ENCODE peak calls at places on chromosomes 12 and 14, in nine cellular contexts. One of them, this sample, is unnamed.

GRCh38 chr12:3230758-3231375 is 153.7 kb downstream of the TSPAN9 start:
- DNase-seq in upper lobe of left lung: no peak
- DNase-seq in A549: no peak
- DNase-seq in sigmoid colon: no peak
- DNase-seq in stomach: no peak
- DNase-seq in K562: no peak
- DNase-seq in GM12878: no peak
- DNase-seq in H1: no peak
- DNase-seq in suprapubic skin: no peak
- DNase-seq in this sample: no peak

GRCh38 chr14:31068235-31068634 is 42.1 kb upstream of the STRN3 start:
- DNase-seq in upper lobe of left lung: no peak
- DNase-seq in A549: no peak
- DNase-seq in sigmoid colon: no peak
- DNase-seq in stomach: no peak
- DNase-seq in K562: no peak
- DNase-seq in GM12878: no peak
- DNase-seq in H1: no peak
- DNase-seq in suprapubic skin: no peak
- DNase-seq in this sample: no peak

GRCh38 chr12:120190985-120191480 is 3.5 kb downstream of the GCN1 start:
- DNase-seq in upper lobe of left lung: no peak
- DNase-seq in A549: no peak
- DNase-seq in sigmoid colon: no peak
- DNase-seq in stomach: no peak
- DNase-seq in K562: no peak
- DNase-seq in GM12878: no peak
- DNase-seq in H1: no peak
- DNase-seq in suprapubic skin: no peak
- DNase-seq in this sample: no peak

GRCh38 chr14:28565345-28565744 is 201.2 kb upstream of the FOXG1 start:
- DNase-seq in upper lobe of left lung: no peak
- DNase-seq in A549: no peak
- DNase-seq in sigmoid colon: no peak
- DNase-seq in stomach: no peak
- DNase-seq in K562: no peak
- DNase-seq in GM12878: no peak
- DNase-seq in H1: no peak
- DNase-seq in suprapubic skin: no peak
- DNase-seq in this sample: no peak

GRCh38 chr14:26199599-26200370 is 398.0 kb downstream of the NOVA1 start:
- DNase-seq in upper lobe of left lung: no peak
- DNase-seq in A549: no peak
- DNase-seq in sigmoid colon: no peak
- DNase-seq in stomach: no peak
- DNase-seq in K562: no peak
- DNase-seq in GM12878: no peak
- DNase-seq in H1: no peak
- DNase-seq in suprapubic skin: no peak
- DNase-seq in this sample: no peak

GRCh38 chr14:92224348-92224954 is 98.5 kb upstream of the SLC24A4 start:
- DNase-seq in upper lobe of left lung: no peak
- DNase-seq in A549: peak
- DNase-seq in sigmoid colon: no peak
- DNase-seq in stomach: no peak
- DNase-seq in K562: peak
- DNase-seq in GM12878: no peak
- DNase-seq in H1: no peak
- DNase-seq in suprapubic skin: no peak
- DNase-seq in this sample: no peak

GRCh38 chr12:109968032-109968420 is 28.1 kb downstream of the GIT2 start:
- DNase-seq in upper lobe of left lung: no peak
- DNase-seq in A549: no peak
- DNase-seq in sigmoid colon: no peak
- DNase-seq in stomach: no peak
- DNase-seq in K562: no peak
- DNase-seq in GM12878: no peak
- DNase-seq in H1: no peak
- DNase-seq in suprapubic skin: no peak
- DNase-seq in this sample: no peak

GRCh38 chr14:100416921-100417451 is 93.8 kb downstream of the SLC25A47 start:
- DNase-seq in upper lobe of left lung: no peak
- DNase-seq in A549: peak
- DNase-seq in sigmoid colon: no peak
- DNase-seq in stomach: no peak
- DNase-seq in K562: no peak
- DNase-seq in GM12878: no peak
- DNase-seq in H1: no peak
- DNase-seq in suprapubic skin: no peak
- DNase-seq in this sample: no peak

GRCh38 chr12:24889403-24889802 is 59.5 kb downstream of the BCAT1 start:
- DNase-seq in upper lobe of left lung: no peak
- DNase-seq in A549: no peak
- DNase-seq in sigmoid colon: no peak
- DNase-seq in stomach: no peak
- DNase-seq in K562: no peak
- DNase-seq in GM12878: no peak
- DNase-seq in H1: no peak
- DNase-seq in suprapubic skin: no peak
- DNase-seq in this sample: no peak

GRCh38 chr12:80041691-80042090 is 57.6 kb upstream of the OTOGL start:
- DNase-seq in upper lobe of left lung: no peak
- DNase-seq in A549: no peak
- DNase-seq in sigmoid colon: no peak
- DNase-seq in stomach: no peak
- DNase-seq in K562: no peak
- DNase-seq in GM12878: no peak
- DNase-seq in H1: no peak
- DNase-seq in suprapubic skin: no peak
- DNase-seq in this sample: no peak

GRCh38 chr12:2395352-2395977 is 342.7 kb downstream of the CACNA1C start:
- DNase-seq in upper lobe of left lung: no peak
- DNase-seq in A549: peak
- DNase-seq in sigmoid colon: no peak
- DNase-seq in stomach: peak
- DNase-seq in K562: peak
- DNase-seq in GM12878: no peak
- DNase-seq in H1: peak
- DNase-seq in suprapubic skin: no peak
- DNase-seq in this sample: no peak

DNA sequence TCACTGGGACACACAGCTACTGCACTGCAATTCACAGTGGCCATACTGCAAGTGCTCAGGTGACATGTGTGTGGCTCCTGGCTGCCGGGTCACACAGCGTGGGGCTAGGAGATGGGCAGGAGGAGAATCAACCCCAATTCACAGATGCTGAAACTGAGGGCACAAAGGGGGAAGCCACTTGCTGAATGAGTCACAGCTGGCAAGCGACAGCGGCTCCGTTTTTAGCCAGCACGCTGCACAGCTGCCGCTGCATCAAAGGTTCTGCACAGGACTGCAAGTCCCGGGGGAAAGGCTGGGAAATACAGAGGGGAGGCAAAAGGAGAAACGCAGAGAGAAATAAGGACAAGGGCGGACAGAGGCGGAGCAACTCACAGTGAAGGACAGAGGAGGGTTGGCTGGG is 57.9 kb downstream of the KDM2B start:
- DNase-seq in upper lobe of left lung: no peak
- DNase-seq in A549: no peak
- DNase-seq in sigmoid colon: no peak
- DNase-seq in stomach: no peak
- DNase-seq in K562: no peak
- DNase-seq in GM12878: peak
- DNase-seq in H1: no peak
- DNase-seq in suprapubic skin: no peak
- DNase-seq in this sample: no peak
- TF ChIP-seq EP300 in upper lobe of left lung: no peak
- TF ChIP-seq EP300 in A549: no peak
- TF ChIP-seq EP300 in sigmoid colon: no peak
- TF ChIP-seq EP300 in stomach: no peak
- TF ChIP-seq EP300 in K562: no peak
- TF ChIP-seq EP300 in GM12878: peak
- TF ChIP-seq EP300 in H1: no peak
- TF ChIP-seq EP300 in suprapubic skin: no peak
- TF ChIP-seq EP300 in this sample: no peak

GRCh38 chr14:106317593-106317992 is 791.2 kb downstream of the TMEM121 start:
- DNase-seq in upper lobe of left lung: no peak
- DNase-seq in A549: no peak
- DNase-seq in sigmoid colon: no peak
- DNase-seq in stomach: no peak
- DNase-seq in K562: no peak
- DNase-seq in GM12878: no peak
- DNase-seq in H1: no peak
- DNase-seq in suprapubic skin: no peak
- DNase-seq in this sample: no peak
- H3K4me3 ChIP-seq in upper lobe of left lung: no peak
- H3K4me3 ChIP-seq in A549: no peak
- H3K4me3 ChIP-seq in sigmoid colon: no peak
- H3K4me3 ChIP-seq in stomach: no peak
- H3K4me3 ChIP-seq in K562: no peak
- H3K4me3 ChIP-seq in GM12878: no peak
- H3K4me3 ChIP-seq in H1: no peak
- H3K4me3 ChIP-seq in suprapubic skin: no peak
- H3K4me3 ChIP-seq in this sample: no peak

GRCh38 chr12:66127695-66128094 is 2.9 kb downstream of the LLPH start:
- DNase-seq in upper lobe of left lung: no peak
- DNase-seq in A549: no peak
- DNase-seq in sigmoid colon: no peak
- DNase-seq in stomach: no peak
- DNase-seq in K562: peak
- DNase-seq in GM12878: no peak
- DNase-seq in H1: no peak
- DNase-seq in suprapubic skin: no peak
- DNase-seq in this sample: no peak

GRCh38 chr12:66129934-66130266 is 650 bp downstream of the LLPH start:
- DNase-seq in upper lobe of left lung: no peak
- DNase-seq in A549: peak
- DNase-seq in sigmoid colon: no peak
- DNase-seq in stomach: no peak
- DNase-seq in K562: peak
- DNase-seq in GM12878: no peak
- DNase-seq in H1: no peak
- DNase-seq in suprapubic skin: no peak
- DNase-seq in this sample: no peak

GRCh38 chr12:66132408-66132807 is 1.9 kb upstream of the LLPH start:
- DNase-seq in upper lobe of left lung: no peak
- DNase-seq in A549: peak
- DNase-seq in sigmoid colon: no peak
- DNase-seq in stomach: no peak
- DNase-seq in K562: no peak
- DNase-seq in GM12878: no peak
- DNase-seq in H1: no peak
- DNase-seq in suprapubic skin: no peak
- DNase-seq in this sample: no peak

GRCh38 chr12:66130267-66131066 is at the start of gene LLPH:
- DNase-seq in upper lobe of left lung: peak
- DNase-seq in A549: peak
- DNase-seq in sigmoid colon: peak
- DNase-seq in stomach: peak
- DNase-seq in K562: peak
- DNase-seq in GM12878: peak
- DNase-seq in H1: peak
- DNase-seq in suprapubic skin: peak
- DNase-seq in this sample: peak

GRCh38 chr12:66131067-66131688 is 628 bp upstream of the LLPH start:
- DNase-seq in upper lobe of left lung: no peak
- DNase-seq in A549: no peak
- DNase-seq in sigmoid colon: no peak
- DNase-seq in stomach: no peak
- DNase-seq in K562: peak
- DNase-seq in GM12878: no peak
- DNase-seq in H1: no peak
- DNase-seq in suprapubic skin: no peak
- DNase-seq in this sample: no peak
- TF ChIP-seq EP300 in upper lobe of left lung: no peak
- TF ChIP-seq EP300 in A549: no peak
- TF ChIP-seq EP300 in sigmoid colon: no peak
- TF ChIP-seq EP300 in stomach: no peak
- TF ChIP-seq EP300 in K562: no peak
- TF ChIP-seq EP300 in GM12878: no peak
- TF ChIP-seq EP300 in H1: no peak
- TF ChIP-seq EP300 in suprapubic skin: no peak
- TF ChIP-seq EP300 in this sample: no peak

DNA sequence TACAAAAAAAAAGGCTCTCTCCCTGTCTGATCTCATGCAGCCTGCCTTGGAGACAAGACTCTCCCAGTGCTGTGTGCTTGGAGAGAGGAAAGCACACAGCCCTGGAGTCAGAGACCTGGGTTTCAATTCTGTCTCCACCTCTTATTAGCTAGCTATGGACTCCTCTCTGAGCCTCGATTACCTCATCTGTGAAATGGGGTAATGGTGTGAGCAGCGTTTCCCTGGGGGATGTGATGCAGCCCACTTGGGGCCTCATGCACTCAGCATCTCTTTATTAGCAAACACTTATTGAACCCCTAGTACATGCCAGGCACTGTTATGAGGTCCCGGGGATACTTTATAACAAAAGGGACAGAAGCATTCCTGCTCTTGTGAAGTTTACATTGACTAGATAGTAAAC is 12.5 kb downstream of the SDS start:
- DNase-seq in upper lobe of left lung: no peak
- DNase-seq in A549: no peak
- DNase-seq in sigmoid colon: no peak
- DNase-seq in stomach: no peak
- DNase-seq in K562: no peak
- DNase-seq in GM12878: no peak
- DNase-seq in H1: no peak
- DNase-seq in suprapubic skin: no peak
- DNase-seq in this sample: no peak
- H3K4me3 ChIP-seq in upper lobe of left lung: no peak
- H3K4me3 ChIP-seq in A549: no peak
- H3K4me3 ChIP-seq in sigmoid colon: no peak
- H3K4me3 ChIP-seq in stomach: no peak
- H3K4me3 ChIP-seq in K562: no peak
- H3K4me3 ChIP-seq in GM12878: no peak
- H3K4me3 ChIP-seq in H1: no peak
- H3K4me3 ChIP-seq in suprapubic skin: no peak
- H3K4me3 ChIP-seq in this sample: no peak

GRCh38 chr14:79732911-79733310 is 478.4 kb downstream of the DIO2 start:
- DNase-seq in upper lobe of left lung: no peak
- DNase-seq in A549: no peak
- DNase-seq in sigmoid colon: no peak
- DNase-seq in stomach: no peak
- DNase-seq in K562: no peak
- DNase-seq in GM12878: no peak
- DNase-seq in H1: no peak
- DNase-seq in suprapubic skin: no peak
- DNase-seq in this sample: no peak
- TF ChIP-seq EP300 in upper lobe of left lung: no peak
- TF ChIP-seq EP300 in A549: no peak
- TF ChIP-seq EP300 in sigmoid colon: no peak
- TF ChIP-seq EP300 in stomach: no peak
- TF ChIP-seq EP300 in K562: no peak
- TF ChIP-seq EP300 in GM12878: no peak
- TF ChIP-seq EP300 in H1: no peak
- TF ChIP-seq EP300 in suprapubic skin: no peak
- TF ChIP-seq EP300 in this sample: no peak